ENCODE peak calls at places on chromosomes 6 and 20, in seven cellular contexts. One of them, this sample, is unnamed. For H3K9me3, the result is how much of the 10 kb centered on the place peaks cover.

GRCh38 chr20:50298554-50299324 is 108.1 kb downstream of the CEBPB start:
- DNase-seq in suprapubic skin: no peak
- DNase-seq in A549: no peak
- DNase-seq in transverse colon: no peak
- DNase-seq in SK-N-SH: no peak
- DNase-seq in stomach: no peak
- DNase-seq in tibial nerve: no peak
- DNase-seq in this sample: no peak

GRCh38 chr20:3616250-3616649 is 46.9 kb downstream of the GFRA4 start:
- DNase-seq in A549: no peak
- DNase-seq in suprapubic skin: no peak
- DNase-seq in transverse colon: no peak
- DNase-seq in stomach: peak
- DNase-seq in SK-N-SH: no peak
- DNase-seq in tibial nerve: no peak
- DNase-seq in this sample: no peak

GRCh38 chr20:18677126-18677525 is 89.3 kb downstream of the DTD1 start:
- DNase-seq in tibial nerve: no peak
- DNase-seq in stomach: no peak
- DNase-seq in SK-N-SH: no peak
- DNase-seq in A549: no peak
- DNase-seq in transverse colon: no peak
- DNase-seq in suprapubic skin: no peak
- DNase-seq in this sample: no peak

GRCh38 chr20:46951840-46952497 is 57.3 kb downstream of the EYA2 start:
- DNase-seq in tibial nerve: no peak
- DNase-seq in stomach: no peak
- DNase-seq in transverse colon: no peak
- DNase-seq in suprapubic skin: no peak
- DNase-seq in A549: no peak
- DNase-seq in SK-N-SH: no peak
- DNase-seq in this sample: no peak

GRCh38 chr6:150043096-150043495 is 17.8 kb upstream of the RAET1L start:
- DNase-seq in transverse colon: no peak
- DNase-seq in suprapubic skin: no peak
- DNase-seq in stomach: no peak
- DNase-seq in SK-N-SH: no peak
- DNase-seq in tibial nerve: no peak
- DNase-seq in A549: no peak
- DNase-seq in this sample: no peak

GRCh38 chr20:46359233-46359751 is 47.1 kb downstream of the ELMO2 start:
- DNase-seq in stomach: no peak
- DNase-seq in suprapubic skin: no peak
- DNase-seq in transverse colon: no peak
- DNase-seq in tibial nerve: no peak
- DNase-seq in SK-N-SH: no peak
- DNase-seq in A549: no peak
- DNase-seq in this sample: no peak

GRCh38 chr6:9628819-9629218 is 786.1 kb downstream of the TFAP2A start:
- DNase-seq in transverse colon: no peak
- DNase-seq in A549: no peak
- DNase-seq in tibial nerve: no peak
- DNase-seq in suprapubic skin: no peak
- DNase-seq in stomach: no peak
- DNase-seq in SK-N-SH: no peak
- DNase-seq in this sample: no peak

GRCh38 chr6:116941727-116942126 is 64.7 kb downstream of the RFX6 start:
- DNase-seq in tibial nerve: no peak
- DNase-seq in transverse colon: no peak
- DNase-seq in suprapubic skin: no peak
- DNase-seq in stomach: no peak
- DNase-seq in A549: no peak
- DNase-seq in SK-N-SH: no peak
- DNase-seq in this sample: no peak

GRCh38 chr6:157013649-157014365 is 236.6 kb downstream of the ARID1B start:
- DNase-seq in suprapubic skin: no peak
- DNase-seq in A549: no peak
- DNase-seq in stomach: no peak
- DNase-seq in tibial nerve: no peak
- DNase-seq in transverse colon: no peak
- DNase-seq in SK-N-SH: no peak
- DNase-seq in this sample: no peak

GRCh38 chr6:107083921-107084320 is 31.4 kb downstream of the BEND3 start:
- DNase-seq in suprapubic skin: no peak
- DNase-seq in transverse colon: no peak
- DNase-seq in stomach: no peak
- DNase-seq in SK-N-SH: no peak
- DNase-seq in tibial nerve: no peak
- DNase-seq in A549: no peak
- DNase-seq in this sample: no peak

GRCh38 chr6:63380265-63380664 is 60.5 kb upstream of the LGSN start:
- DNase-seq in stomach: no peak
- DNase-seq in transverse colon: no peak
- DNase-seq in suprapubic skin: no peak
- DNase-seq in A549: no peak
- DNase-seq in tibial nerve: no peak
- DNase-seq in SK-N-SH: no peak
- DNase-seq in this sample: no peak

GRCh38 chr6:16060039-16060438 is 68.8 kb upstream of the MYLIP start:
- DNase-seq in A549: no peak
- DNase-seq in SK-N-SH: no peak
- DNase-seq in transverse colon: no peak
- DNase-seq in tibial nerve: no peak
- DNase-seq in suprapubic skin: no peak
- DNase-seq in stomach: no peak
- DNase-seq in this sample: no peak

GRCh38 chr6:109342564-109342963 is 39.7 kb downstream of the CD164 start:
- DNase-seq in stomach: no peak
- DNase-seq in tibial nerve: no peak
- DNase-seq in transverse colon: no peak
- DNase-seq in suprapubic skin: no peak
- DNase-seq in SK-N-SH: no peak
- DNase-seq in A549: no peak
- DNase-seq in this sample: no peak

GRCh38 chr20:4813076-4813838 is 91.5 kb downstream of the PRND start:
- DNase-seq in tibial nerve: no peak
- DNase-seq in transverse colon: peak
- DNase-seq in A549: no peak
- DNase-seq in stomach: no peak
- DNase-seq in suprapubic skin: peak
- DNase-seq in SK-N-SH: no peak
- DNase-seq in this sample: peak

GRCh38 chr20:44746367-44747165 is 901 bp downstream of the KCNK15 start:
- DNase-seq in A549: no peak
- DNase-seq in transverse colon: no peak
- DNase-seq in SK-N-SH: peak
- DNase-seq in suprapubic skin: no peak
- DNase-seq in stomach: peak
- DNase-seq in tibial nerve: no peak
- DNase-seq in this sample: no peak

GRCh38 chr6:3847521-3847920 is 1.7 kb upstream of the FAM50B start:
- DNase-seq in SK-N-SH: no peak
- DNase-seq in stomach: no peak
- DNase-seq in A549: no peak
- DNase-seq in transverse colon: no peak
- DNase-seq in tibial nerve: no peak
- DNase-seq in suprapubic skin: no peak
- DNase-seq in this sample: no peak

GRCh38 chr20:53957421-53958172 is 112.8 kb downstream of the BCAS1 start:
- DNase-seq in SK-N-SH: no peak
- DNase-seq in stomach: no peak
- DNase-seq in suprapubic skin: no peak
- DNase-seq in tibial nerve: no peak
- DNase-seq in transverse colon: no peak
- DNase-seq in A549: no peak
- DNase-seq in this sample: no peak
- TF ChIP-seq CTCF in SK-N-SH: peak
- TF ChIP-seq CTCF in stomach: no peak
- TF ChIP-seq CTCF in suprapubic skin: no peak
- TF ChIP-seq CTCF in tibial nerve: no peak
- TF ChIP-seq CTCF in transverse colon: no peak
- TF ChIP-seq CTCF in A549: no peak
- TF ChIP-seq CTCF in this sample: no peak

GRCh38 chr6:124670801-124671200 is 291.4 kb upstream of the RNF217 start:
- DNase-seq in tibial nerve: no peak
- DNase-seq in suprapubic skin: no peak
- DNase-seq in SK-N-SH: no peak
- DNase-seq in transverse colon: no peak
- DNase-seq in stomach: no peak
- DNase-seq in A549: no peak
- DNase-seq in this sample: no peak

GRCh38 chr6:124674042-124674441 is 288.2 kb upstream of the RNF217 start:
- DNase-seq in stomach: no peak
- DNase-seq in suprapubic skin: no peak
- DNase-seq in transverse colon: no peak
- DNase-seq in tibial nerve: no peak
- DNase-seq in A549: no peak
- DNase-seq in SK-N-SH: no peak
- DNase-seq in this sample: no peak

GRCh38 chr6:124668028-124668427 is 294.2 kb upstream of the RNF217 start:
- DNase-seq in A549: no peak
- DNase-seq in suprapubic skin: no peak
- DNase-seq in stomach: no peak
- DNase-seq in SK-N-SH: no peak
- DNase-seq in tibial nerve: no peak
- DNase-seq in transverse colon: no peak
- DNase-seq in this sample: no peak

DNA sequence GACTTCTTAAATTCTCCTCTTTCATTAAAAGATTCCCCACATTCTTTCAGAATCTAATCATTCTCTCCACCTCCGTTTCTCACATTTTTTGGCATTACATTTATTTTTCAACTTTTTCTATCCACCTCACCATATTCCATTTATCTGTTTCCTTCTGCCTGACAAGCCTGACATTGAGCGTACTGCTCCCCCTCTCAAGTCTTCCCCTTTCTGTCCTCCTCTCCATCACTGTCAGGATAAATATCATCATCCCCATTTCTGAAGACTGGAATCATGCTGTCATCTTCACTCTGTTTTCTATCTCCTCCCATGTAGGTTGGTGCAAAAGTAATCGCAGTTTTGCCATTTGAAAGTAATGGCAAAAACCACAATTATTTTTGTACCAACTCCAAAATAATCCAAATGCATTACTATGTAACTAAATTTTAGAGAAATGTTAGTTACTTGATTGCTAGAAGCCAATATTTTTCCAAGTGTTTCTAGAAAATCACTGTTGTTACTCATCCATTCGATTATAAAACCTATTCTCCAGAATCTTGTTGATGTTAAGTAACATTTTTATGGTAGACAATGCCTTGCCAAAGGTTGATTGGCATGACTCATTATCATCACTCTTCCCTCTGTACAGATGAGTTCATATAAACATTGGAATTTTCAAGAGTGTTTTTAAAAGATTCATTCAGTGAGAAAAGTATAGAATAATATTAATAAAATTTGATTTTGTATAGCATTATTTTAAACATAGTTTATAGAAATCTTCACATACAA is 292.3 kb upstream of the RNF217 start:
- DNase-seq in stomach: no peak
- DNase-seq in tibial nerve: no peak
- DNase-seq in A549: no peak
- DNase-seq in transverse colon: no peak
- DNase-seq in SK-N-SH: no peak
- DNase-seq in suprapubic skin: no peak
- DNase-seq in this sample: no peak
- TF ChIP-seq EP300 in stomach: no peak
- TF ChIP-seq EP300 in tibial nerve: no peak
- TF ChIP-seq EP300 in A549: no peak
- TF ChIP-seq EP300 in transverse colon: no peak
- TF ChIP-seq EP300 in SK-N-SH: no peak
- TF ChIP-seq EP300 in suprapubic skin: no peak
- TF ChIP-seq EP300 in this sample: no peak

GRCh38 chr6:132687306-132687705 is 26.5 kb downstream of the VNN1 start:
- DNase-seq in SK-N-SH: no peak
- DNase-seq in A549: peak
- DNase-seq in suprapubic skin: no peak
- DNase-seq in stomach: no peak
- DNase-seq in transverse colon: no peak
- DNase-seq in tibial nerve: no peak
- DNase-seq in this sample: no peak

GRCh38 chr6:132684267-132684666 is 25.3 kb upstream of the TAAR1 start:
- DNase-seq in transverse colon: no peak
- DNase-seq in stomach: no peak
- DNase-seq in SK-N-SH: no peak
- DNase-seq in A549: no peak
- DNase-seq in tibial nerve: no peak
- DNase-seq in suprapubic skin: no peak
- DNase-seq in this sample: no peak

GRCh38 chr6:132683543-132683942 is 24.6 kb upstream of the TAAR1 start:
- DNase-seq in A549: no peak
- DNase-seq in tibial nerve: no peak
- DNase-seq in transverse colon: no peak
- DNase-seq in stomach: no peak
- DNase-seq in suprapubic skin: no peak
- DNase-seq in SK-N-SH: no peak
- DNase-seq in this sample: no peak

GRCh38 chr6:132690678-132691077 is 23.2 kb downstream of the VNN1 start:
- DNase-seq in A549: no peak
- DNase-seq in transverse colon: no peak
- DNase-seq in tibial nerve: no peak
- DNase-seq in SK-N-SH: no peak
- DNase-seq in stomach: no peak
- DNase-seq in suprapubic skin: no peak
- DNase-seq in this sample: no peak

DNA sequence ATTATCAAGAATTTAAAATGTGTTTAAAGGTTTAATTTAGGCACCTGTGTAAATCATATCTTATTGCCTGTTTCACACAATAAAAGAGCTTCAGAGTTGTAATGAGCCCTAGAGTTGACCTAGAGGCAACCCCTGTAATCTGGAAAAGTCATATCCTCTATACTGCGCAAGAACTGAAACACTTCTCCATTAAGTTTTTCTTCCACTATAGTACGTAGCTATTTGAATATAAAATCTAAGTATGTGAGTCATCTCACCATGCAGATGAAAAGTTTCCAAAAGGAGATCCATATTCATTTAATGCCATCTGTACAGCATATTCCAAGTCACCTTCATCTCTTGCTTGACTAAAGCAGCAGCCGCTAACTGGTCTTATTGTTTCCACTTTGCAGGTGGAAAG is 26.0 kb upstream of the TAAR1 start:
- DNase-seq in A549: no peak
- DNase-seq in transverse colon: no peak
- DNase-seq in SK-N-SH: no peak
- DNase-seq in stomach: no peak
- DNase-seq in tibial nerve: no peak
- DNase-seq in suprapubic skin: no peak
- DNase-seq in this sample: no peak
- H3K9me3 ChIP-seq in A549: under half
- H3K9me3 ChIP-seq in transverse colon: under half
- H3K9me3 ChIP-seq in SK-N-SH: under half
- H3K9me3 ChIP-seq in stomach: under half
- H3K9me3 ChIP-seq in tibial nerve: under half
- H3K9me3 ChIP-seq in suprapubic skin: under half
- H3K9me3 ChIP-seq in this sample: under half

DNA sequence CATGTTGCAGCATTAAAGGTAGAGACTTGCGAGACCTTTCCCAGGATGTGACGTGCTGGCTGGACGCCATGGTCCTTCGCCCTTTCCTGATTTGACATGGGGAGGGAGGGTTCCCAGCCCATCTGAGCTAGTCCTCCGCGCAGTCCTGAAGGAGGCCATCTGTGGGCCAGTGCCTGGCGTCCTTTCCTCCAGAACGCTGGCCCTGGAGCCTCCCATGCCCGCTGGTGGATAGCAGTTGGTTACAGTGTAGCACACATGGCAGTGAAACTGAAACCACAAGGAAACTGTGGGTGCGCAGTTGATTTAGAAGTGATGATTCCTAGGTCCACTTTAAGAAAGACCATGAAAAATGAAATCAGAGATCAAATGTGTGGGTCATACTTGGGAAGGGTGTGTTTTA is 193.7 kb downstream of the CDH4 start:
- DNase-seq in stomach: no peak
- DNase-seq in suprapubic skin: no peak
- DNase-seq in SK-N-SH: no peak
- DNase-seq in A549: no peak
- DNase-seq in tibial nerve: no peak
- DNase-seq in transverse colon: no peak
- DNase-seq in this sample: no peak
- TF ChIP-seq CTCF in stomach: no peak
- TF ChIP-seq CTCF in suprapubic skin: no peak
- TF ChIP-seq CTCF in SK-N-SH: no peak
- TF ChIP-seq CTCF in A549: no peak
- TF ChIP-seq CTCF in tibial nerve: no peak
- TF ChIP-seq CTCF in transverse colon: no peak
- TF ChIP-seq CTCF in this sample: no peak

This sample was measured in ovary.